ENCODE peak calls at places on chromosomes 2 and 18, in ten cellular contexts. R is lower leg skin; M is T-helper 2 cell; D is EL; T is left kidney; V is ELR; P is stimulated activated CD8-positive, alpha-beta memory T cell treated with anti-CD3 and anti-CD28 coated beads, Interleukin-12 subunit alpha, Interleukin-12 subunit beta, amount 100 ng/mL, for 1 hour; J is neural crest cell; X is NCI-H1092; G is astrocyte of the cerebellum. C is an unnamed sample.
A peak's percentile ranks its signal among the peaks of the same experiment; 100 is the strongest.

GRCh38 chr2:187567126-187567525 is 12.9 kb upstream of the TFPI start:
- DNase-seq in G (no peak), D (no peak), J (no peak), T (no peak), M (no peak), R (no peak), X (no peak), V (no peak), P (no peak), C (no peak)

GRCh38 chr2:71787476-71788185 is 334.3 kb downstream of the DYSF start:
- DNase-seq in D (peak; percentile 63), P (no peak), T (no peak), R (peak; percentile 61), J (no peak), X (no peak), V (peak; percentile 15), M (no peak), G (no peak), C (no peak)

GRCh38 chr2:136305517-136306192 is 187.7 kb upstream of the CXCR4 start:
- DNase-seq in G (no peak), P (peak; percentile 24), T (peak; percentile 15), V (no peak), J (no peak), M (no peak), X (peak; percentile 37), R (no peak), D (no peak), C (no peak)

GRCh38 chr2:231554327-231554726 is 24.1 kb upstream of the NMUR1 start:
- DNase-seq in R (no peak), V (no peak), X (no peak), J (no peak), P (no peak), T (no peak), D (no peak), M (no peak), G (no peak), C (no peak)

GRCh38 chr2:8502316-8502715 is 179.5 kb upstream of the ID2 start:
- DNase-seq in J (no peak), V (no peak), M (no peak), X (no peak), R (no peak), T (no peak), D (no peak), P (no peak), G (no peak), C (no peak)

GRCh38 chr2:205685314-205686230 is 3.3 kb downstream of the NRP2 start:
- DNase-seq in X (no peak), V (peak; percentile 79), T (peak; percentile 89), J (no peak), D (peak; percentile 76), P (no peak), G (no peak), M (no peak), R (peak; percentile 86), C (no peak)

GRCh38 chr18:68817584-68817983 is 19.7 kb downstream of the CCDC102B start:
- DNase-seq in V (peak; percentile 31), T (no peak), J (no peak), P (no peak), D (no peak), G (no peak), R (no peak), X (no peak), M (no peak), C (no peak)

GRCh38 chr2:205766765-205767359 is 84.6 kb downstream of the NRP2 start:
- DNase-seq in X (peak; percentile 41), M (no peak), G (peak; percentile 61), T (peak; percentile 90), V (peak; percentile 68), D (peak; percentile 54), J (peak; percentile 53), R (no peak), P (peak; percentile 15), C (peak; percentile 61)

GRCh38 chr2:191748050-191748449 is 70.1 kb downstream of the NABP1 start:
- DNase-seq in D (peak; percentile 73), X (no peak), G (peak; percentile 27), J (no peak), V (peak; percentile 50), P (no peak), T (no peak), M (no peak), R (no peak), C (no peak)

GRCh38 chr2:232927793-232928563 is 57.9 kb downstream of the SNORC start:
- DNase-seq in M (no peak), T (peak; percentile 71), G (no peak), D (no peak), J (peak; percentile 16), P (no peak), V (no peak), R (no peak), X (no peak), C (peak; percentile 60)

GRCh38 chr2:8053241-8053640 is 628.6 kb upstream of the ID2 start:
- DNase-seq in G (no peak), J (no peak), X (no peak), V (no peak), P (no peak), M (no peak), R (no peak), T (no peak), D (no peak), C (no peak)

GRCh38 chr2:240237609-240238151 is 97.2 kb upstream of the OTOS start:
- DNase-seq in V (peak; percentile 92), D (peak; percentile 64), M (no peak), J (no peak), R (peak; percentile 68), G (no peak), X (no peak), P (no peak), T (no peak), C (no peak)

GRCh38 chr18:44185981-44186380 is 494.7 kb upstream of the SETBP1 start:
- DNase-seq in X (no peak), P (no peak), G (peak; percentile 37), V (no peak), J (no peak), M (no peak), R (no peak), D (no peak), T (no peak), C (no peak)

GRCh38 chr2:41840702-41841551 is 206.9 kb upstream of the PKDCC start:
- DNase-seq in M (peak; percentile 95), J (peak; percentile 99), P (peak; percentile 91), V (peak; percentile 98), G (peak; percentile 91), D (peak; percentile 97), X (peak; percentile 89), T (peak; percentile 99), R (peak; percentile 99), C (peak; percentile 96)

GRCh38 chr2:136530154-136530553 is 235.2 kb upstream of the THSD7B start:
- DNase-seq in P (no peak), V (no peak), M (no peak), X (no peak), G (no peak), J (no peak), R (no peak), T (peak; percentile 64), D (no peak), C (no peak)

GRCh38 chr2:148007219-148007900 is 13.2 kb downstream of the ORC4 start:
- DNase-seq in G (no peak), X (no peak), J (no peak), M (no peak), D (no peak), V (no peak), P (no peak), R (no peak), T (no peak), C (no peak)

GRCh38 chr2:182540236-182540635 is 113.4 kb upstream of the PDE1A start:
- DNase-seq in P (no peak), T (no peak), J (no peak), V (no peak), X (no peak), D (no peak), G (no peak), M (no peak), R (no peak), C (no peak)

GRCh38 chr18:34795070-34795740 is 85.1 kb downstream of the DTNA start:
- DNase-seq in R (no peak), V (no peak), G (no peak), P (no peak), X (no peak), D (no peak), T (peak; percentile 57), J (no peak), M (no peak), C (no peak)

GRCh38 chr2:118554616-118555015 is 292.8 kb downstream of the EN1 start:
- DNase-seq in J (no peak), V (no peak), G (no peak), D (no peak), T (no peak), P (no peak), R (no peak), M (no peak), X (no peak), C (no peak)

GRCh38 chr2:200350796-200351195 is 44.3 kb downstream of the SPATS2L start:
- DNase-seq in M (no peak), V (no peak), P (no peak), T (no peak), G (peak; percentile 83), X (no peak), D (peak; percentile 56), R (no peak), J (no peak), C (no peak)

GRCh38 chr2:23814963-23815362 is 112.0 kb downstream of the ATAD2B start:
- DNase-seq in R (no peak), M (no peak), T (no peak), V (no peak), P (no peak), G (no peak), D (no peak), X (no peak), J (no peak), C (no peak)

GRCh38 chr2:219251656-219252055 is 1.4 kb upstream of the TUBA4B start:
- DNase-seq in V (no peak), T (no peak), X (no peak), D (no peak), M (no peak), G (no peak), R (no peak), P (no peak), J (no peak), C (no peak)

GRCh38 chr2:128911276-128911675 is 592.6 kb upstream of the HS6ST1 start:
- DNase-seq in J (no peak), M (no peak), R (no peak), T (no peak), P (no peak), D (no peak), X (no peak), V (no peak), G (no peak), C (no peak)

GRCh38 chr2:181240844-181241243 is 216.3 kb upstream of the ITGA4 start:
- DNase-seq in V (no peak), P (no peak), M (no peak), X (no peak), T (no peak), J (no peak), G (no peak), R (no peak), D (no peak), C (no peak)

GRCh38 chr2:207256476-207257207 is 90.9 kb upstream of the KLF7 start:
- DNase-seq in M (no peak), G (no peak), V (peak; percentile 66), D (peak; percentile 60), T (peak; percentile 29), J (no peak), R (no peak), X (no peak), P (no peak), C (no peak)

GRCh38 chr2:50491541-50492114 is 540.3 kb downstream of the NRXN1 start:
- DNase-seq in P (no peak), G (peak; percentile 9), R (no peak), D (peak; percentile 7), X (no peak), J (peak; percentile 25), M (no peak), V (peak; percentile 25), T (peak; percentile 66), C (peak; percentile 35)

GRCh38 chr2:233830111-233830760 is 24.1 kb downstream of the HJURP start:
- DNase-seq in M (no peak), X (no peak), P (no peak), V (no peak), R (peak; percentile 74), T (no peak), J (no peak), D (no peak), G (no peak), C (no peak)